ENCODE peak calls at places on chromosomes 4 and X, in four cellular contexts. T is mucosa of descending colon, K is sigmoid colon, C is stomach. D is an unnamed sample. For H3K4me1, the result is how much of the 10 kb centered on the place peaks cover.

GRCh38 chr4:147610666-147611065 is 6.5 kb upstream of the TMEM184C start:
- DNase-seq in T (no peak), K (no peak), C (no peak), D (no peak)

GRCh38 chrX:134600714-134601113 is 57.6 kb downstream of the PLAC1 start:
- DNase-seq in T (no peak), K (no peak), C (no peak), D (no peak)

GRCh38 chr4:26860922-26861433 is 337 bp downstream of the STIM2 start:
- DNase-seq in T (peak), K (peak), C (peak), D (peak)

GRCh38 chrX:47854474-47854873 is 17.8 kb downstream of the ZNF81 start:
- DNase-seq in T (no peak), K (no peak), C (peak), D (peak)

GRCh38 chrX:129925305-129926092 is 19.5 kb downstream of the UTP14A start:
- DNase-seq in T (no peak), K (peak), C (peak), D (peak)

GRCh38 chr4:23861897-23862296 is 27.9 kb downstream of the PPARGC1A start:
- DNase-seq in T (no peak), K (no peak), C (no peak), D (no peak)

GRCh38 chrX:118497180-118497814 is 1.7 kb downstream of the DOCK11 start:
- DNase-seq in T (no peak), K (no peak), C (no peak), D (no peak)

GRCh38 chr4:88526221-88526815 is 2.7 kb upstream of the PYURF start:
- DNase-seq in T (no peak), K (no peak), C (no peak), D (no peak)

GRCh38 chr4:85222561-85222960 is 252.4 kb upstream of the ARHGAP24 start:
- DNase-seq in T (no peak), K (no peak), C (no peak), D (no peak)

GRCh38 chr4:110869862-110870577 is 247.1 kb upstream of the PITX2 start:
- DNase-seq in T (no peak), K (no peak), C (no peak), D (no peak)

GRCh38 chr4:154086247-154086646 is 297.4 kb upstream of the SFRP2 start:
- DNase-seq in T (no peak), K (no peak), C (no peak), D (no peak)

GRCh38 chr4:143381171-143382118 is 44.8 kb downstream of the GAB1 start:
- DNase-seq in T (peak), K (peak), C (peak), D (peak)

GRCh38 chr4:148203056-148203898 is 238.9 kb downstream of the NR3C2 start:
- DNase-seq in T (no peak), K (no peak), C (peak), D (no peak)

GRCh38 chr4:99402765-99403164 is 32.4 kb downstream of the ADH7 start:
- DNase-seq in T (no peak), K (no peak), C (no peak), D (no peak)

GRCh38 chr4:44448548-44449443 is at the start of gene KCTD8:
- DNase-seq in T (peak), K (peak), C (peak), D (peak)

GRCh38 chr4:18247189-18247588 is 225.6 kb upstream of the LCORL start:
- DNase-seq in T (no peak), K (no peak), C (no peak), D (no peak)

GRCh38 chrX:119417376-119417775 is 18.2 kb downstream of the SLC25A43 start:
- DNase-seq in T (no peak), K (no peak), C (no peak), D (no peak)

GRCh38 chr4:1873291-1873690 is 2.1 kb downstream of the NSD2 start:
- DNase-seq in T (no peak), K (no peak), C (no peak), D (no peak)

GRCh38 chrX:3717742-3718420 is 4.4 kb upstream of the PRKX start:
- DNase-seq in T (no peak), K (no peak), C (no peak), D (no peak)

GRCh38 chr4:167150587-167150986 is 83.7 kb downstream of the SPOCK3 start:
- DNase-seq in T (no peak), K (no peak), C (no peak), D (no peak)

GRCh38 chr4:97367878-97368277 is 775.4 kb downstream of the STPG2 start:
- DNase-seq in T (no peak), K (no peak), C (no peak), D (no peak)

GRCh38 chrX:6292599-6292998 is 63.9 kb upstream of the NLGN4X start:
- DNase-seq in T (no peak), K (no peak), C (no peak), D (no peak)

GRCh38 chr4:80142396-80143304 is 54.7 kb upstream of the PRDM8 start:
- DNase-seq in T (no peak), K (no peak), C (no peak), D (no peak)

GRCh38 chr4:114883641-114884040 is 229.8 kb downstream of the NDST4 start:
- DNase-seq in T (no peak), K (no peak), C (no peak), D (no peak)

GRCh38 chrX:11438767-11439166 is 145.6 kb downstream of the AMELX start:
- DNase-seq in T (no peak), K (no peak), C (no peak), D (no peak)

GRCh38 chr4:47287735-47288134 is 175.8 kb downstream of the COMMD8 start:
- DNase-seq in T (no peak), K (no peak), C (no peak), D (no peak)

GRCh38 chrX:39726810-39727209 is 370.9 kb downstream of the BCOR start:
- DNase-seq in T (no peak), K (peak), C (no peak), D (peak)

GRCh38 chr4:140861359-140862181 is 105.4 kb upstream of the TBC1D9 start:
- DNase-seq in T (no peak), K (peak), C (peak), D (peak)

GRCh38 chr4:158769175-158769831 is 477 bp downstream of the FNIP2 start:
- DNase-seq in T (peak), K (peak), C (peak), D (peak)

GRCh38 chr4:152079543-152080293 is 318.9 kb upstream of the GATB start:
- DNase-seq in T (no peak), K (no peak), C (no peak), D (no peak)

GRCh38 chr4:168867128-168867527 is 142.9 kb downstream of the CBR4 start:
- DNase-seq in T (no peak), K (no peak), C (no peak), D (no peak)

DNA sequence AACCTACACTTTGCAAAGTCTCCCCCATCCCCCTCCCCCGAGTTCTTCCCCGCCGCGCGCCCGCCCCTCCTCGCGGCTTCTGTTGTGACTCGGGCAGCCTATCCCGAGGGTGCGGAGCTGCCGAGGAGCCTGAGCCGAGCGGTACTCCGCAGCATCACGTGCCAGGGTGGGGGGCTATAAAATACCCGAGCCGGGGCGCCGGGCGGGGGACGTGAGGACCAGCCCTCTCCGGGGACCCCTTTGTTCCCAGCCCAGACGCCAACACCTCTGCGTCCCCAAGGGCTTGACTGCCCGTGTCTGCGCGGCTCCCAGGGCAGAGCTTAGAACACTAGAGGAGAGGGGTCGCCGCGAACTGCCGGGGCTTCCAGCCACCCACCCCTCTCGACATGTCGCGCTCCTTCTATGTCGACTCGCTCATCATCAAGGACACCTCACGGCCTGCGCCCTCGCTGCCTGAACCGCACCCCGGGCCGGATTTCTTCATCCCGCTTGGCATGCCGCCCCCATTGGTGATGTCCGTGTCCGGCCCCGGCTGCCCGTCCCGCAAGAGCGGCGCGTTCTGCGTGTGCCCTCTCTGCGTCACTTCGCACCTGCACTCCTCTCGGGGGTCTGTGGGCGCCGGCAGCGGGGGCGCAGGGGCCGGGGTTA is at the start of gene GSX2:
- DNase-seq in T (no peak), K (no peak), C (no peak), D (no peak)
- H3K4me1 ChIP-seq in T (under half), K (under half), C (under half), D (under half)

DNA sequence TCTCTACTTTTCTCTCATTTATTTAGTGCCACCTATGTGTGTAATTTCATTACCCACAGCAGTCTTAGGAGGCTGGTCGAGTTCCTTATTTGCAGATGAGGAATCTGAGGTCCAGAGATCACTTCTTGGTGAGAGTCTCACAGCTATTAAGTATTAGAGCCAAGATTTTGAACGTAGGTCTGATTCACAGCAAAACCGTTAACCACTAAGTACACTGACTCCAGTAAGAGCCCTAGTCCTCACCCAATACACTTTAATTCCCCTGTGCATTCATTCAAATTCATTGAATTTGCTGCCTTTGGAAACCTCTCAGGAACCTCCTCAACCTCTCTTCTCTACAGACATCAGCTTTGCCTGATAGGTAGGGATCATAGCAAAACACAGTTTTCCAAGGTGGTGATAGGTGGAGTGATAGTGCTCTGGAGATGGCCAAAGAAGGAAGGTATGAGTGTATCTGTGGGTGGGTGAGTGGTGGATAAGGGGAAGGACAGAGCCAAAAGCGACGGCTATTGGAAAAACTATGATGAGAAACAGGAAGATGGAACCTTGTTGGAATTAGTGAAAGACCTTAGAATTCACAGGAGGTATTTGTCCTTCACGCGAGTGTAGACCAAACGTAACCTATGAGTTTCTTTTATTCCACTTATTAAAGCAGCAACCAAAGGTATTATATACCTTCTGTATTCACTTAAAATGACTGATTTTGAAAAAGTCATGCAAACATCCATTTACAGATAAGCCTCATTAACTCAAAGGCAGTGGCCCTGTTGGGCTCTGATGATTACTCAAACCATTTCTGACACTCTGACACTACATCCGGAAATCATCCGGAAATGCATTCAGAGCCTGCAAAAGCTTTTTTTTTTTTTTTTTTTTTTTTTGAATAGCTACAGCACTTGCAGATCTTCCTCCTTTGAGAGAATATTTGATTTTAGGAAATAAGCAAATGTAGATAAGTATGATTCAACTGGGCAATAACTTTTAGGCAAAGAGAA is 6.3 kb downstream of the FMR1 start:
- DNase-seq in T (no peak), K (no peak), C (no peak), D (no peak)
- H3K4me1 ChIP-seq in T (under half), K (under half), C (under half), D (half or more)

GRCh38 chr4:101050088-101050835 is 297.1 kb downstream of the PPP3CA start:
- DNase-seq in T (no peak), K (no peak), C (no peak), D (no peak)

GRCh38 chr4:101049549-101050001 is 297.8 kb downstream of the PPP3CA start:
- DNase-seq in T (no peak), K (no peak), C (no peak), D (no peak)

GRCh38 chr4:101050836-101051205 is 296.5 kb downstream of the PPP3CA start:
- DNase-seq in T (no peak), K (no peak), C (no peak), D (no peak)

GRCh38 chr4:101055392-101055791 is 291.9 kb downstream of the PPP3CA start:
- DNase-seq in T (no peak), K (no peak), C (no peak), D (no peak)
- H3K4me1 ChIP-seq in T (under half), K (under half), C (under half), D (under half)

DNA sequence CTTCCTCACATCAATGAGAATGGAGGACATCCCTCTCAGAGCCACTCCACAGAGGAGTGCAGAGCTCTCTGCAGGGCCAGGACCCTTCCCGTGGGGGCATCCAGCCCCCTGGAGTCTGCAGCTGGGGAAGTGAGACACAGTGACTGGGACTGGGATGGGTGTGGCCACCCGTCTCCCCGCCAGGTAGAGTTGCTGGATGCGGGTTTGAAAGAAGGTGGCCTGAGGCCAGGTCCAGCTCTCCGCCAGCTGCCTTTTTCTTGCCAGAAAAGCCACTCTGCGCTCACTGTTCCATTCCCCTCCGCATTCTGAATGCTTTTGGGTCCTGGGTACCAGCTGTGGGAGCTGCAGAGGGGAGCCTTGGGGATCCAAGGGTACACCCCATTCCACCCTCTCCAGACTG is 82.6 kb downstream of the ABLIM2 start:
- DNase-seq in T (no peak), K (no peak), C (no peak), D (no peak)
- H3K4me1 ChIP-seq in T (under half), K (under half), C (under half), D (under half)

GRCh38 chrX:69313622-69314290 is 148.5 kb upstream of the PJA1 start:
- DNase-seq in T (no peak), K (no peak), C (no peak), D (no peak)
- H3K4me1 ChIP-seq in T (under half), K (under half), C (under half), D (under half)

DNA sequence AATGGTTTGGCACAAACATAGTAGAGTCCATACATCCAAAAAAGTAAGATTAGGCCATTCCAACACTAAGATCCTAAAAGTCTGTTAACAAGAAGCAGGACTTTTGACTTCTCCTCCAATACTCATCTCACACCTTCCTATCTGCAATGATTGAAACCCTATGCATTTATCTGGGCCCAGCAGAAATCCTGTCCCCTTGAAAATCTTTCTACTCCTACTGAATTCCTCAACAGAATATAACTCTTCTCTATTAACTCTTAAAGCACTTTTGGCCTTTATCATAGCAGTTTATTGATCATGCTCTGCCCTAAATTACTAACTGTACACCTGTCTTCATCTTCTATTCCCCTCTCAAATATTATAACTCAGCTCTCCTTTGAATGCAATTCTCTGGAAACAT is 4.6 kb downstream of the G3BP2 start:
- DNase-seq in T (no peak), K (no peak), C (no peak), D (no peak)
- H3K4me1 ChIP-seq in T (under half), K (under half), C (half or more), D (under half)